ENCODE peak calls at places on chromosome 20, in ten cellular contexts. N, F, Z, Y, W, D, J, V, A and O are unnamed samples.
A peak's percentile ranks its signal among the peaks of the same experiment; 100 is the strongest.

GRCh38 chr20:39897781-39898466 is 791.1 kb downstream of the MAFB start:
- DNase-seq in W (no peak), A (no peak), D (peak; percentile 72), N (no peak), F (no peak), V (no peak), Y (no peak), Z (no peak), J (no peak), O (peak; percentile 48)

GRCh38 chr20:19786311-19786710 is 28.3 kb downstream of the RIN2 start:
- DNase-seq in W (no peak), A (no peak), F (no peak), V (peak; percentile 88), D (peak; percentile 98), J (peak; percentile 75), Y (no peak), N (peak; percentile 95), Z (no peak), O (peak; percentile 83)

GRCh38 chr20:1802385-1803215 is 92.6 kb upstream of the SIRPA start:
- DNase-seq in W (peak; percentile 65), N (peak; percentile 79), A (peak; percentile 77), Z (peak; percentile 83), D (peak; percentile 71), F (peak; percentile 64), J (peak; percentile 65), Y (peak; percentile 61), V (no peak), O (peak; percentile 85)

GRCh38 chr20:10662151-10662550 is 11.6 kb downstream of the JAG1 start:
- DNase-seq in V (no peak), Y (no peak), F (no peak), J (no peak), Z (no peak), N (no peak), D (no peak), W (no peak), A (no peak), O (no peak)

GRCh38 chr20:63125893-63126601 is 89.9 kb downstream of the YTHDF1 start:
- DNase-seq in V (no peak), F (no peak), Y (peak; percentile 26), J (no peak), Z (no peak), A (no peak), D (no peak), W (no peak), N (no peak), O (no peak)

GRCh38 chr20:19670829-19671228 is 87.2 kb upstream of the RIN2 start:
- DNase-seq in N (no peak), F (no peak), D (no peak), Z (no peak), J (no peak), A (no peak), V (no peak), W (no peak), Y (no peak), O (no peak)

GRCh38 chr20:33908351-33908750 is 85.4 kb upstream of the RALY start:
- DNase-seq in F (no peak), Z (no peak), V (no peak), J (no peak), N (peak; percentile 56), D (peak; percentile 50), W (no peak), Y (no peak), A (no peak), O (peak; percentile 42)

GRCh38 chr20:46142124-46142523 is 24.0 kb downstream of the CD40 start:
- DNase-seq in A (no peak), W (no peak), V (no peak), Y (no peak), F (no peak), N (no peak), Z (no peak), J (no peak), D (no peak), O (no peak)

GRCh38 chr20:24450646-24451376 is 18.6 kb upstream of the SYNDIG1 start:
- DNase-seq in Y (no peak), V (no peak), F (no peak), J (no peak), D (no peak), N (no peak), Z (no peak), W (no peak), A (no peak), O (no peak)

GRCh38 chr20:50831605-50832004 is 36.7 kb downstream of the BCAS4 start:
- DNase-seq in V (no peak), F (no peak), D (no peak), W (no peak), J (no peak), A (no peak), Z (no peak), N (no peak), Y (no peak), O (no peak)

GRCh38 chr20:44967207-44967807 is 995 bp downstream of the STK4 start:
- DNase-seq in N (peak; percentile 26), J (peak; percentile 48), Y (no peak), W (peak; percentile 24), A (no peak), Z (no peak), F (peak; percentile 60), D (peak; percentile 23), V (no peak), O (peak; percentile 57)

GRCh38 chr20:32559753-32560380 is 25.3 kb downstream of the NOL4L start:
- DNase-seq in F (no peak), Y (no peak), A (no peak), D (no peak), W (no peak), V (no peak), N (no peak), J (no peak), Z (no peak), O (no peak)

GRCh38 chr20:37821691-37822655 is 81.0 kb upstream of the VSTM2L start:
- DNase-seq in A (no peak), Y (no peak), V (peak; percentile 70), W (no peak), J (no peak), F (no peak), Z (no peak), D (peak; percentile 99), N (peak; percentile 82), O (peak; percentile 84)

GRCh38 chr20:1815502-1816085 is 79.6 kb upstream of the SIRPA start:
- DNase-seq in N (no peak), V (no peak), Z (no peak), D (no peak), A (peak; percentile 9), W (no peak), J (no peak), F (no peak), Y (peak; percentile 37), O (no peak)

GRCh38 chr20:18808712-18809111 is 4.9 kb upstream of the SCP2D1 start:
- DNase-seq in V (no peak), J (no peak), W (no peak), F (no peak), N (no peak), D (no peak), A (no peak), Z (no peak), Y (no peak), O (no peak)

DNA sequence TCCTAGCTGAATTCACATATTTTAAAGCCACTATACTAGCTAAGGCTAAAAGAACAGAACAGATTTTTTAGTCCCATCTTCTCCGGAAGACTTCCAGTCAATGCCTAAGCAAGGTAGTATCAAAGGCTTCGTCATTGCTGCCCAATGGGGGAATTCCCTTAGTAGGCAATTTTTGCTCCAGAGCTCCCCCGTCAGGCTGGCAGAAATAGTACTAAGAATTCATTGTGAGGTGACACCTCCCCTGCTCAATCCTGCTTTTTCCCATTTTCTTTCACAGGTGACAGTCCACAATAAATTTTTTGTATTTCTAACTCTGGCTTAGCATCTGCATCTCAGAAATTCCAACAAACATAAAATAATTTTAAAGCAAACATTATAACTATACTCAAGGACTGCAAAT is 52.8 kb upstream of the SRSF6 start:
- DNase-seq in J (no peak), W (no peak), F (peak; percentile 45), A (no peak), V (no peak), N (peak; percentile 27), Y (no peak), D (no peak), Z (no peak), O (no peak)
- TF ChIP-seq CTCF in J (no peak), W (no peak), F (peak; percentile 56), A (no peak), V (peak; percentile 36), N (peak; percentile 55), Y (no peak), D (peak; percentile 47), Z (peak; percentile 41), O (peak; percentile 12)

GRCh38 chr20:49825521-49826033 is 12.9 kb downstream of the SLC9A8 start:
- DNase-seq in J (no peak), V (no peak), D (no peak), N (no peak), F (no peak), W (no peak), A (no peak), Y (peak; percentile 88), Z (no peak), O (no peak)
- TF ChIP-seq CTCF in J (no peak), V (no peak), D (no peak), N (no peak), F (no peak), W (no peak), A (no peak), Y (no peak), Z (no peak), O (no peak)

GRCh38 chr20:3812975-3813599 is 7.3 kb upstream of the AP5S1 start:
- DNase-seq in V (no peak), Z (no peak), A (no peak), F (no peak), J (no peak), D (no peak), W (no peak), Y (no peak), N (peak; percentile 37), O (no peak)

GRCh38 chr20:3808544-3808943 is 11.8 kb upstream of the AP5S1 start:
- DNase-seq in F (no peak), N (no peak), A (no peak), J (no peak), Z (no peak), Y (no peak), D (no peak), W (no peak), V (no peak), O (no peak)

GRCh38 chr20:3812259-3812681 is 8.1 kb upstream of the AP5S1 start:
- DNase-seq in Z (no peak), D (no peak), A (no peak), W (no peak), J (no peak), N (no peak), F (no peak), V (no peak), Y (no peak), O (no peak)

GRCh38 chr20:3813758-3814581 is 6.4 kb upstream of the AP5S1 start:
- DNase-seq in D (no peak), Y (no peak), N (no peak), V (no peak), F (no peak), W (no peak), Z (no peak), J (no peak), A (no peak), O (no peak)

GRCh38 chr20:3811421-3812258 is 8.7 kb upstream of the AP5S1 start:
- DNase-seq in N (peak; percentile 100), W (peak; percentile 55), D (peak; percentile 99), J (peak; percentile 99), Z (no peak), Y (peak; percentile 98), A (peak; percentile 100), V (peak; percentile 99), F (no peak), O (peak; percentile 100)
- TF ChIP-seq CTCF in N (no peak), W (no peak), D (no peak), J (no peak), Z (no peak), Y (no peak), A (peak; percentile 4), V (no peak), F (no peak), O (no peak)

GRCh38 chr20:17648782-17649730 is 33.0 kb downstream of the RRBP1 start:
- DNase-seq in F (no peak), J (peak; percentile 67), W (no peak), Y (peak; percentile 66), A (no peak), D (no peak), V (no peak), Z (peak; percentile 63), N (no peak), O (no peak)
- TF ChIP-seq CTCF in F (peak; percentile 35), J (peak; percentile 32), W (no peak), Y (peak; percentile 35), A (peak; percentile 26), D (peak; percentile 35), V (peak; percentile 35), Z (peak; percentile 46), N (peak; percentile 39), O (peak; percentile 27)